ENCODE peak calls at places on chromosome 15, in seven cellular contexts. T is fibroblast of lung; E is lung; A is CD8-positive, alpha-beta T cell; B is mucosa of descending colon; P is RWPE1; S is astrocyte of the spinal cord. R is an unnamed sample.

GRCh38 chr15:59208850-59209249 is 2.2 kb downstream of the LDHAL6B start:
- DNase-seq in T (no peak), E (no peak), A (no peak), B (no peak), P (no peak), S (no peak), R (no peak)

GRCh38 chr15:61197187-61197586 is 31.9 kb downstream of the RORA start:
- DNase-seq in T (no peak), E (no peak), A (no peak), B (no peak), P (no peak), S (no peak), R (no peak)

GRCh38 chr15:59687831-59688230 is 1.3 kb downstream of the BNIP2 start:
- DNase-seq in T (peak), E (no peak), A (no peak), B (no peak), P (peak), S (peak), R (no peak)

GRCh38 chr15:43404130-43404529 is 33.2 kb downstream of the TUBGCP4 start:
- DNase-seq in T (no peak), E (no peak), A (no peak), B (no peak), P (no peak), S (no peak), R (no peak)

GRCh38 chr15:88686166-88686565 is 47.4 kb downstream of the ISG20 start:
- DNase-seq in T (no peak), E (no peak), A (no peak), B (no peak), P (no peak), S (no peak), R (no peak)

GRCh38 chr15:66715736-66716667 is 14.0 kb downstream of the SMAD6 start:
- DNase-seq in T (no peak), E (no peak), A (no peak), B (no peak), P (no peak), S (no peak), R (no peak)

GRCh38 chr15:80401471-80401870 is 2.7 kb upstream of the ARNT2 start:
- DNase-seq in T (no peak), E (no peak), A (no peak), B (no peak), P (no peak), S (no peak), R (no peak)

GRCh38 chr15:88638626-88639372 is at the start of gene ISG20:
- DNase-seq in T (peak), E (peak), A (peak), B (peak), P (peak), S (peak), R (peak)

GRCh38 chr15:58551084-58551763 is 119.4 kb downstream of the LIPC start:
- DNase-seq in T (no peak), E (no peak), A (no peak), B (no peak), P (no peak), S (no peak), R (no peak)

GRCh38 chr15:35540885-35541284 is 5.1 kb downstream of the DPH6 start:
- DNase-seq in T (peak), E (no peak), A (no peak), B (no peak), P (no peak), S (peak), R (no peak)

GRCh38 chr15:37765809-37766208 is 168.6 kb upstream of the TMCO5A start:
- DNase-seq in T (peak), E (no peak), A (no peak), B (peak), P (no peak), S (peak), R (no peak)

GRCh38 chr15:98647774-98648653 is at the start of gene IGF1R:
- DNase-seq in T (peak), E (peak), A (peak), B (peak), P (peak), S (peak), R (peak)

GRCh38 chr15:98649621-98649995 is 1.3 kb downstream of the IGF1R start:
- DNase-seq in T (peak), E (peak), A (peak), B (peak), P (no peak), S (no peak), R (peak)

GRCh38 chr15:98649996-98650870 is 1.9 kb downstream of the IGF1R start:
- DNase-seq in T (peak), E (peak), A (peak), B (peak), P (no peak), S (no peak), R (peak)

GRCh38 chr15:98647026-98647773 is 1.1 kb upstream of the IGF1R start:
- DNase-seq in T (peak), E (peak), A (peak), B (peak), P (no peak), S (peak), R (peak)

GRCh38 chr15:98648654-98649537 is 557 bp downstream of the IGF1R start:
- DNase-seq in T (peak), E (peak), A (peak), B (peak), P (no peak), S (peak), R (peak)
- TF ChIP-seq CTCF in T (peak), E (no peak), A (no peak), B (peak), P (peak), S (no peak), R (no peak)

GRCh38 chr15:42133356-42133755 is 23.1 kb downstream of the PLA2G4F start:
- DNase-seq in T (no peak), E (no peak), A (no peak), B (no peak), P (no peak), S (no peak), R (no peak)

GRCh38 chr15:42134617-42135243 is 21.7 kb downstream of the PLA2G4F start:
- DNase-seq in T (no peak), E (no peak), A (no peak), B (peak), P (no peak), S (no peak), R (no peak)

GRCh38 chr15:42136513-42136912 is 19.9 kb downstream of the PLA2G4F start:
- DNase-seq in T (no peak), E (no peak), A (no peak), B (no peak), P (no peak), S (no peak), R (no peak)

GRCh38 chr15:42131826-42132806 is 24.3 kb downstream of the PLA2G4F start:
- DNase-seq in T (no peak), E (peak), A (no peak), B (no peak), P (no peak), S (no peak), R (no peak)

DNA sequence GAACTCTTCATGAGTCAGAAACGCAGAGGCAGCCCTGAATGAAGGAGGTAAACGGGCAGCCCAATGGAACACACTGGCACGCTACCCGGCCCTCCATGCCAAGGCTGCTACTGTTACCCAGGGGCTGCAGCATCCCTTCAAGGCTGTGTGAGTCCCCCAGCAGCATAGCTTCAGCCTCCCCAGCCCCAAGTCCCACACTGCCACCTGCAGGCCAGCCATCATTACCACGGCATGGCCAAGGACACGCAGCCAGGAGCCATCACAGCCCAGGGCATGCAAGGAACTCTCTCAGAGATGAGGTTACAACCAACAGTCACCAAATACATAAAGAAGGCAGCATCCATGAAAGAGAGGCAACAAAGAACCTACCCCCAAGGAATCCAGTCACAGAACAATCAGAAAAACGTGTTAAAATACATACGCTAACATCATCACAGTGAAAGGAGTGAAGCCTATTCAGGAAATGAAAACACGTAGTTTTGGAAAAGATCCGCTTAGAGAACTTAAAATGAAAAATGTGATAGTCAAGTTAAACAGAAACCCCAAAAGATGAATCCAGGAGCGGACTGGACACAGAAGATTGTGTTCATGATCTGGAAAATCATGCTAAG is 22.4 kb downstream of the PLA2G4F start:
- DNase-seq in T (peak), E (peak), A (peak), B (peak), P (peak), S (no peak), R (peak)
- TF ChIP-seq CTCF in T (peak), E (peak), A (no peak), B (peak), P (peak), S (peak), R (peak)

DNA sequence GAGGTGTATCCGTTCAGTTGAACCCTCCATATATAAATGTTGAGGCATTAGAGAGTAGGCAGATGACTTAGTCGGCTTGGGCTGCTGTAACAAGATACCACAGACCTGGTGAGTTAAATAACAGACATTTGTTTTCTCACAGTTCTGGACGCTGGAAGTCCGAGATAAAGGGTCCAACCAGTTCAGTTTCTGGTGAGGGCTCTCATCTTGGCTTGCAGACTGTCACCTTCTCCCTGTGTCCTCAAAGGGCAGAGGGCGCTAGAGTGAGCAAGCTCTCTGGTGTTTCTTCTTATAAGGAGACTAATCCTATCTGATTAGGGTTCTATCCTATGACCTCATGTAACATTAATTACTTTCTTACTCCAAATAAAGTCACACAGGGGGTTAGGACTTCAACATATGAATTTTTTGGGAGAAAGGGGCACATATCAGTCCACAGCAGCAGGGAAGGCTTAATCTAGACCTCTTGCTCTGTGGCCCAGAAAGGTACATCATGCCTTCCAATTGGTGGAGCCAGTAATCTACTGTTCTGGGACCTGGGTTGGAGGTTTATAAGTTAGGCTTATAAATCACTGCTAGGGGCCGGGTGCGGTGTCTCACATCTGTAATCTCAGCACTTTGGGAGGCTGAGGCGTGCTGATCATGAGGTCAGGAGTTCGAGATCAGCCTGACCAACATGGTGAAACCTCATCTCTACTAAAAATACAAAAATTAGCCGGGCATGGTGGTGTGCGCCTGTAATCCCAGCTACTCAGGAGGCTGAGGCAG is 26.3 kb upstream of the SLC28A2 start:
- DNase-seq in T (no peak), E (no peak), A (no peak), B (no peak), P (no peak), S (no peak), R (no peak)
- TF ChIP-seq CTCF in T (no peak), E (no peak), A (no peak), B (no peak), P (no peak), S (no peak), R (no peak)

DNA sequence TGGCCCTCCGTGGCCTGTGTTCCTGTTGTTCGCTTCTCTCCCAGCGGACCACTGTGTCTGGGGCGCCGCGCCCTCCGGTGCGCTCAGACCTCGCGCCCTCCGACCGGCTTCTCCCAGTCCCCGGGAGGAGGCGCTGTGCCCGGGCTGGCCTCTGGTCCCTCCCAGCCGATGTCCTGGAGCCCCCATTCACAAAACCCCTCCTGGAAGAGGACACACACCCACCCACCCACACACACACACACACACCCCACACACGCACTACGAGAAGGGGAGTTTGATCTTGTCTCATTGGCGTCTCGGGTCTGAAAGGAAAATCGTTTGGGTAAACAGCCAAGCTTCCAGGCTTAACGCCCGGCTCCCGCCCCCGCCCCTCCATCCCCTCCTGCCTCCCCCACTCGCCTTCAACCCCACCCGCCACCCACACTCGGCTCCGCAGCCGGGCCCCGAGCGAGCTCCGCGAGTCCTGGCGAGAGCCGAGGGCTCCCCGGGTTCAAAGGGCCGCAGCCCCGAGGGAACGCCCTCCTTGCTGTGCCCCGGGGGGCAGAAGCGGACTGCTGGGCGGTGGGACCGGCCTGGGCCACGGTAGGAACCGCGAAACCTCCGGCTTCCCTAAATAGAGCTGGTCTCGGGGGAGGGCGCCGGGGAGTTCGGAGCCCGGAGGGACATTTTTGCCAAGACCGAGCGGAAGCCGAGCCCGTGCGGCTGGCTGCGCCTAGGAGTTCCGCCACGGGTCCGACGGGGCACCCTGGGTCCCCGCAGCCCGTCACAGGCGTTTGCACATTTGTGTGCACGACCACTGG is 23.6 kb downstream of the NR2F2 start:
- DNase-seq in T (peak), E (no peak), A (no peak), B (peak), P (no peak), S (peak), R (no peak)
- TF ChIP-seq CTCF in T (peak), E (no peak), A (no peak), B (no peak), P (peak), S (peak), R (no peak)